ENCODE peak calls at places on chromosomes 13 and 19, in four cellular contexts. Y, V, F and N are unnamed samples.

GRCh38 chr13:111472559-111473460 is 152.4 kb downstream of the TEX29 start:
- DNase-seq in F (no peak), Y (no peak), V (no peak), N (no peak)

GRCh38 chr13:91702411-91702810 is 304.0 kb downstream of the GPC5 start:
- DNase-seq in F (no peak), Y (no peak), V (no peak), N (no peak)

GRCh38 chr13:75770164-75771145 is 134.3 kb downstream of the LMO7 start:
- DNase-seq in F (no peak), V (no peak), Y (no peak), N (no peak)

GRCh38 chr13:77143325-77143907 is 116.5 kb upstream of the FBXL3 start:
- DNase-seq in F (no peak), Y (no peak), V (no peak), N (no peak)

GRCh38 chr19:13286195-13286985 is 136.2 kb downstream of the IER2 start:
- DNase-seq in Y (no peak), F (no peak), V (no peak), N (no peak)

GRCh38 chr13:32647926-32648325 is 61.7 kb downstream of the PDS5B start:
- DNase-seq in V (no peak), Y (no peak), F (no peak), N (no peak)

GRCh38 chr19:45630463-45630862 is 8.7 kb downstream of the EML2 start:
- DNase-seq in V (no peak), Y (no peak), F (no peak), N (no peak)

GRCh38 chr19:1856345-1856697 is 7.1 kb downstream of the KLF16 start:
- DNase-seq in Y (no peak), V (no peak), F (no peak), N (no peak)

GRCh38 chr13:85501616-85502015 is 297.6 kb downstream of the SLITRK6 start:
- DNase-seq in F (no peak), V (no peak), Y (no peak), N (no peak)

GRCh38 chr19:4345656-4346383 is 2.5 kb downstream of the MPND start:
- DNase-seq in V (peak; percentile 62), F (no peak), Y (peak; percentile 90), N (no peak)

GRCh38 chr19:4343845-4344713 is 717 bp downstream of the MPND start:
- DNase-seq in Y (no peak), F (no peak), V (peak; percentile 27), N (peak; percentile 18)

GRCh38 chr19:4342421-4343055 is 824 bp upstream of the MPND start:
- DNase-seq in Y (peak; percentile 99), V (peak; percentile 95), F (peak; percentile 96), N (peak; percentile 99)

GRCh38 chr19:4347521-4347920 is 4.2 kb downstream of the MPND start:
- DNase-seq in V (no peak), Y (no peak), F (no peak), N (no peak)

DNA sequence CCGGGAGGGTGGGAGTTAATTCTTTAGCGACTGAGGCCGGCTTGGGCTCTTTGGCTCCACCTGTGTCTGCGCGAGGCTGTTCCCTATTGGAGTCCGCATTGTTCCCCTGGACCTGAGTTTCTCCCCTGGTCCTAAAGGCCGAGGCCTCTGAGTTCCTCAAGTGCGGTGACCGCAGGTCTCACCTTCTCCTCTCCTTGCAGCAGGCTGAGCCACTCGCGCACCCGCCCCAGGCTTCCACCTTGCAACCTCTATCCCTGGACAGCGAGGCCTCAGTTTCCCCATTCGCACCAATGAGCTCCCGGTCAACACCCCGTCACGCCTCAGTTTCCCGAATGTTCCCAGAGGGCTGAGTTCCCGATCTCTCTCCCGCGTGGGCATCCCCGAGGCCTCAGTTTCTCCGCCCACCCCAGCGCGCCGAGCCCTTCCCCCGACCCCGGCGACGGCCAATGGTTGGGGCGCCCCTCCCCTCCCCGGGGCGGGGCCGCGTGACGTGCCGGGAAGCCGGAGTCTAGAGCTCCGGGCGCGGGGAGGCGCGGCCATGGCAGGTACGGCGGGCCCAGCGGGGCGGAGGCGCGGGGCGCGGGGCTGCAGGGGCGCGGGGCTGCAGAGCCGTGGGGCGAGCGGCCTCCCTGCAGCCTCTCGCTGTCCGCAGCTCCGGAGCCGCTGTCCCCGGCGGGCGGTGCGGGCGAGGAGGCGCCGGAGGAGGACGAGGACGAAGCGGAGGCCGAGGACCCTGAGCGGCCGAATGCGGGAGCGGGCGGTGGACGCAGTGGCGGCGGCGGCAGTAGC is at the start of gene MPND:
- DNase-seq in Y (peak; percentile 96), F (peak; percentile 95), V (peak; percentile 94), N (peak; percentile 87)
- TF ChIP-seq POLR2A in Y (peak; percentile 75), F (peak; percentile 61), V (no peak), N (peak; percentile 57)

GRCh38 chr19:40808497-40808896 is 9.5 kb downstream of the EGLN2 start:
- DNase-seq in Y (no peak), F (no peak), V (no peak), N (no peak)

GRCh38 chr19:40807147-40808020 is 8.4 kb downstream of the EGLN2 start:
- DNase-seq in V (no peak), F (no peak), Y (peak; percentile 56), N (peak; percentile 33)

GRCh38 chr19:40809358-40810086 is 10.5 kb downstream of the EGLN2 start:
- DNase-seq in Y (peak; percentile 56), F (no peak), V (no peak), N (no peak)

GRCh38 chr19:40806385-40807146 is 7.6 kb downstream of the EGLN2 start:
- DNase-seq in F (peak; percentile 85), V (peak; percentile 72), Y (peak; percentile 66), N (peak; percentile 84)

GRCh38 chr19:40808021-40808325 is 9.0 kb downstream of the EGLN2 start:
- DNase-seq in F (no peak), V (no peak), Y (no peak), N (peak; percentile 26)
- H3K36me3 ChIP-seq in F (peaks cover 44% of the 10 kb centered on the region), V (no peaks in the 10 kb centered on the region), Y (peaks cover 14% of the 10 kb centered on the region), N (no peaks in the 10 kb centered on the region)

DNA sequence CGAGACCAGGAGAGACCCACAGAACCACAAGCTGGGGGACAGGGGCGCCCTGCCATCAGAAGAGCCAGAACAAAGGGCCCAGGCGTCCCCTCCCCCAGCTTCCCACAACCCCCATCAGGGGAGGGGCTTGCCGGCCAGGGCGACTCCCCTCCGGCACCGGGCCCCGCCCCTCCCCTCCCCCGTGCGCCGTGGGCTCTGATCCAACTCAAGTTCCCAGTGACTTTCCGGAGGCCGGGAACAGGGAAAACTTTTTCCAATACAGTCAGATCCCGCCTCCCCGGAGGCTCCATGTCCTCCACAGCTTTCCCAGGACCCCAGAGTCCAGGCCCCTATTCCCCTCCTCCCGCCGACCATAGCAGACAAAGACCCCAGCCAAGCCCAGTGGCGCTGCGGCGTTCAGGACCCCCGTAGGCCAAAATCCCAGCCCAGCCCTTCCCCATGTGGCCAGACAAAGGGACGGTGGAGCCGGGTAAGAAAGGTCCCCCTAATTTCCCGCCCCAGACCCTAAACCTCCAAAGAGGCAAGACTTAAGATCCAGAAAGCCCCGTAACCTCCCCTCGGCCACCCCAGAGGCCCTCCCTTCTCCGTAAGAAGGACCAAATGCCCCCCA is 673 bp downstream of the TEAD2 start:
- DNase-seq in V (peak; percentile 82), F (peak; percentile 89), Y (peak; percentile 80), N (peak; percentile 91)
- TF ChIP-seq POLR2A in V (no peak), F (peak; percentile 62), Y (peak; percentile 52), N (peak; percentile 65)

GRCh38 chr19:39390460-39390758 is 497 bp downstream of the PAF1 start:
- DNase-seq in Y (no peak), V (peak; percentile 81), F (no peak), N (no peak)

GRCh38 chr19:39389621-39390414 is 1.1 kb downstream of the PAF1 start:
- DNase-seq in V (no peak), F (no peak), Y (no peak), N (no peak)

GRCh38 chr19:39390759-39391592 is at the start of the genes MED29 and PAF1:
- DNase-seq in Y (peak; percentile 96), F (peak; percentile 98), V (peak; percentile 97), N (peak; percentile 97)

GRCh38 chr19:39386557-39386956 is 4.3 kb downstream of the PAF1 start:
- DNase-seq in V (no peak), F (no peak), Y (no peak), N (no peak)

GRCh38 chr19:39388657-39389056 is 2.2 kb downstream of the PAF1 start:
- DNase-seq in V (no peak), Y (no peak), F (no peak), N (no peak)
- H3K36me3 ChIP-seq in V (no peaks in the 10 kb centered on the region), Y (peaks cover 18% of the 10 kb centered on the region), F (peaks cover 71% of the 10 kb centered on the region), N (no peaks in the 10 kb centered on the region)

DNA sequence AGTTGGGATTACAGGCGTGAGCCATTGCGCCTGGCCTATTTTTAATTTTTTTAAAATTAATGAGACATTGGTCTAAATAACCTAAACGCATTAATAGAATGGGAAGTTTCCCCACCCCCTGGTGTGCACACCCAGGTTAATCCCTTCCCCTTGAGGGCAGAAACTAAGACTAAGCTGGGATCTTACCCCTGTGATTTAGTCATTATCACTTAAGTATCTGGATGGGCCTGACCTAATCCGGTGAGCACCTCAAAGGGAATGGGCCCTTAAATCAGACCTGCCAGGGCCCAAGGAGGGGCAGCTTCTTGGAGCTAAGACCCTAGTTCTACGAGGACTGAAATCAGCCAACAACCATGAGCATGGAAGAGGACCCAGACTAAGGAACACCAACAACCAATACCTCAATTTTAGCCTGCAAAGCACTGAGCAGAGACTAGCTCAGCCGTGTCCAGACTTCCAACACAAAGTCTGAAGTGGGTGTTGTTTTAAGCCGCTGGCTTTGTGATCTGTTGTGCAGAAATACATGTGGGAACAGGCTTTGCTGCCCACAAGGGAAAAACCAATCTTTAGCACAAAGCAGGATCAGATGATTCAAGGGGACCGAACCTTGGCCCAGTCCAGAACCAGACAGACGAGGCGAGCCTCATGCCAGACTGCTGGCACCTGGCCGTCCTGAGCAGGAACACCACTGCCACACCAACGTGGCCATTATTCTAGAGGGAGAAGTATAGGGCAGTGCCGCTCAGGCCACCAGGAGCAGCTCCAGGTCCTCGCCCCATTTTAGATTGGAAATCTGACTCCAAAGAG is 7.1 kb downstream of the UBE2S start:
- DNase-seq in V (no peak), Y (no peak), F (no peak), N (no peak)
- TF ChIP-seq POLR2A in V (no peak), Y (no peak), F (no peak), N (no peak)